ENCODE peak calls at places on chromosomes 4 and X, in seven cellular contexts. Q is omental fat pad, R is Panc1, B is mucosa of descending colon, V is tibial nerve, D is fibroblast of pulmonary artery, X is cardiac fibroblast. U is an unnamed sample.
A peak's percentile ranks its signal among the peaks of the same experiment; 100 is the strongest.

GRCh38 chr4:101865501-101866062 is 75.1 kb downstream of the BANK1 start:
- DNase-seq in V (no peak), X (no peak), R (peak; percentile 69), D (peak; percentile 4), B (no peak), Q (no peak), U (no peak)

GRCh38 chr4:54228064-54228527 is 997 bp upstream of the PDGFRA start:
- DNase-seq in D (peak; percentile 90), V (peak; percentile 68), R (peak; percentile 32), B (peak; percentile 71), X (peak; percentile 94), Q (peak; percentile 52), U (peak; percentile 73)

GRCh38 chr4:150986085-150986484 is 29.0 kb downstream of the LRBA start:
- DNase-seq in Q (no peak), R (no peak), B (no peak), D (no peak), V (no peak), X (no peak), U (no peak)

GRCh38 chr4:41748074-41748787 is at the start of gene PHOX2B:
- DNase-seq in Q (no peak), V (no peak), D (no peak), R (no peak), X (no peak), B (no peak), U (no peak)

GRCh38 chr4:142925161-142925560 is 79.1 kb upstream of the INPP4B start:
- DNase-seq in X (no peak), V (no peak), D (no peak), Q (no peak), B (no peak), R (no peak), U (no peak)

GRCh38 chrX:34915463-34916225 is 27.0 kb upstream of the FAM47B start:
- DNase-seq in D (no peak), Q (no peak), X (no peak), V (no peak), R (no peak), B (no peak), U (no peak)

GRCh38 chr4:110702326-110702725 is 79.4 kb upstream of the PITX2 start:
- DNase-seq in D (no peak), B (no peak), R (no peak), X (no peak), Q (no peak), V (no peak), U (no peak)

GRCh38 chrX:83771664-83772063 is 89.3 kb upstream of the CYLC1 start:
- DNase-seq in X (no peak), D (no peak), Q (no peak), R (no peak), B (no peak), V (no peak), U (no peak)

GRCh38 chr4:142777045-142777743 is 68.9 kb downstream of the INPP4B start:
- DNase-seq in R (no peak), D (no peak), X (no peak), B (no peak), V (no peak), Q (no peak), U (peak; percentile 5)

GRCh38 chr4:92104506-92104905 is 199.3 kb upstream of the GRID2 start:
- DNase-seq in Q (no peak), R (no peak), D (no peak), V (no peak), X (peak; percentile 26), B (no peak), U (peak; percentile 35)

GRCh38 chr4:67871867-67872266 is 11.9 kb downstream of the TMPRSS11D start:
- DNase-seq in V (no peak), X (peak; percentile 69), D (peak; percentile 76), R (peak; percentile 27), Q (no peak), B (no peak), U (no peak)

GRCh38 chrX:46268429-46268828 is 276.8 kb downstream of the ZNF674 start:
- DNase-seq in D (peak; percentile 10), Q (no peak), X (peak; percentile 28), R (no peak), V (no peak), B (no peak), U (peak; percentile 51)

GRCh38 chrX:21479695-21480280 is 105.6 kb downstream of the CNKSR2 start:
- DNase-seq in V (no peak), D (peak; percentile 74), R (peak; percentile 12), X (peak; percentile 66), Q (no peak), B (no peak), U (peak; percentile 11)

GRCh38 chr4:25865586-25865985 is 2.8 kb upstream of the SEL1L3 start:
- DNase-seq in Q (no peak), V (no peak), B (peak; percentile 80), R (no peak), X (no peak), D (peak; percentile 31), U (peak; percentile 82)

GRCh38 chr4:22921891-22922290 is 229.2 kb downstream of the GBA3 start:
- DNase-seq in D (no peak), R (no peak), V (no peak), X (no peak), B (no peak), Q (no peak), U (no peak)

GRCh38 chr4:2322227-2322626 is 60.3 kb upstream of the MXD4 start:
- DNase-seq in Q (no peak), R (no peak), D (no peak), B (no peak), V (no peak), X (no peak), U (no peak)

GRCh38 chrX:10280061-10280460 is 123.3 kb downstream of the CLCN4 start:
- DNase-seq in X (no peak), R (no peak), V (no peak), D (no peak), B (no peak), Q (no peak), U (no peak)

GRCh38 chr4:172716291-172716690 is 452.3 kb upstream of the GALNT7 start:
- DNase-seq in V (no peak), B (no peak), D (no peak), R (no peak), Q (no peak), X (no peak), U (no peak)

GRCh38 chr4:13906727-13907126 is 279.2 kb upstream of the BOD1L1 start:
- DNase-seq in B (no peak), X (no peak), Q (no peak), V (no peak), D (no peak), R (no peak), U (no peak)

GRCh38 chrX:153649178-153649914 is 2.3 kb downstream of the DUSP9 start:
- DNase-seq in V (no peak), B (peak; percentile 50), Q (no peak), D (no peak), R (no peak), X (peak; percentile 24), U (peak; percentile 36)

GRCh38 chr4:94545296-94545695 is 93.6 kb downstream of the PDLIM5 start:
- DNase-seq in R (no peak), B (no peak), Q (no peak), V (no peak), X (peak; percentile 61), D (peak; percentile 83), U (no peak)

GRCh38 chr4:107888237-107888636 is 43.1 kb upstream of the CYP2U1 start:
- DNase-seq in X (no peak), B (no peak), R (no peak), V (no peak), D (no peak), Q (no peak), U (no peak)

GRCh38 chrX:101450951-101451350 is 34.3 kb upstream of the ARMCX4 start:
- DNase-seq in R (no peak), D (peak; percentile 72), V (no peak), Q (no peak), X (no peak), B (no peak), U (no peak)

GRCh38 chr4:150782311-150782710 is 200.4 kb downstream of the MAB21L2 start:
- DNase-seq in V (no peak), D (peak; percentile 35), X (peak; percentile 27), R (no peak), B (no peak), Q (no peak), U (peak; percentile 22)

GRCh38 chrX:45850197-45850774 is 649.6 kb upstream of the DIPK2B start:
- DNase-seq in R (no peak), B (no peak), X (no peak), V (no peak), D (no peak), Q (no peak), U (peak; percentile 31)

GRCh38 chr4:126957555-126958440 is 675.0 kb upstream of the INTU start:
- DNase-seq in Q (no peak), X (peak; percentile 55), R (no peak), D (peak; percentile 48), V (no peak), B (no peak), U (no peak)
- TF ChIP-seq CTCF in Q (no peak), X (peak; percentile 11), R (no peak), D (peak; percentile 15), V (no peak), B (no peak), U (no peak)

DNA sequence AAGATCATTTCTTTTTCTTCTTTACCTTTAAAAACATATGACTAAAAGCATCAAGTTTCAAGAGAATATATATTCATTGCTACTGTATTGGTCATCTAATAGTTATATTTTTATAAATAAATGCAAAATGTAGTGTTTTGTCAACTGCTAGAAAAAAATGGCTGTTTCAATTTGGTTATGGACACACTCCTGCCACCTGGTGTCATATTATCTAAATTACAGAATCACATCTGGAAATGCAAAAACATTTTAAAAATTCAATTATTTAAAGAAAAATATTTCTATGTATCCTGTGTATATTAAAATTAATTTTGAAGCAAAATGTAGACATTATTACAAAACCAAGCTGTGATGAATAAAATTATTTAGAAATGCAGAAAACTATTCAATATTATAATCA is 329.4 kb upstream of the PCDH18 start:
- DNase-seq in X (peak; percentile 57), Q (no peak), B (no peak), R (no peak), V (no peak), D (peak; percentile 53), U (no peak)
- TF ChIP-seq CTCF in X (peak; percentile 43), Q (no peak), B (no peak), R (no peak), V (peak; percentile 50), D (peak; percentile 49), U (no peak)

GRCh38 chr4:141027421-141027820 is 105.8 kb downstream of the RNF150 start:
- DNase-seq in Q (no peak), D (no peak), X (no peak), V (no peak), R (no peak), B (no peak), U (no peak)
- TF ChIP-seq CTCF in Q (no peak), D (no peak), X (no peak), V (no peak), R (no peak), B (no peak), U (no peak)

DNA sequence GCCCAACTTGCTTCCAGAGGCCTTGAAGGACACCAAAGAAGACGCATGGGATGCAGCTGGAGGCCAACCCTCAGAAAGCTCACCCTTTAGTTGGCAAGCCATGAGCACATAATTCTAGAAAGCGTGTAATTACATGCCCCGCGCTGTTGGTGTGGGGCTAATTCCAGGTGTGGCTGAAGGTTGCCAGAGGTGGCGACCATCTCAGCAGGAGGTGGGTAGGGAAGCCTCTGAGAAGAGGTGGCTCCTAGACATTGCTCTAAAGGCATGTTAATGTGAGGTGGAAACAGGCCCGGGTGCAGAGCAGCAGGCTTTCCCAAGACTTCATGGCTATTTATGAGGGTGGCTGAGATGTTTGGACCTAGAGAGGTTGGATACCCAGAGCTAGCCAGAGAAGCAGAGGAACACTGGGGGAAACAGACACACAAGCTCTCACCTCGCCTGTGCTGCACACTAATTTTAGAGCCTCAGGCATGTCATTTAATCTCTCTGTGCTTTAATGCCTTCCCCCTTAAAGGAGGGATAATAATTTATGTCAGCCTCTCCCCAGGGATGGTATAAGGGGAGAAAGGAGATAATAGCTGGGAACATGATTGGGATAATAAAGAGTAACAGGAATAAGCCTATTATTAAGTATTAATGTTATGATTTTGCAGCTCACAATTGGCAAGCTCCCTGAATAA is 60.0 kb upstream of the HELT start:
- DNase-seq in X (no peak), D (no peak), Q (no peak), R (no peak), V (no peak), B (no peak), U (no peak)
- TF ChIP-seq CTCF in X (no peak), D (no peak), Q (no peak), R (no peak), V (no peak), B (no peak), U (no peak)

U was measured in Calu3.